ENCODE peak calls at places on chromosomes 4 and X, in ten cellular contexts. B is activated CD8-positive, alpha-beta memory T cell treated with anti-CD3 and anti-CD28 coated beads for 4 hours; Q is epithelial cell of esophagus; G is stimulated activated CD8-positive, alpha-beta memory T cell treated with anti-CD3 and anti-CD28 coated beads, Interleukin-12 subunit alpha, Interleukin-12 subunit beta, amount 100 ng/mL, for 1 hour; O is substantia nigra; X is T-helper 9 cell; L is foreskin fibroblast; T is H4; K is Daoy; M is Caki2. D is an unnamed sample.

GRCh38 chr4:83618431-83618830 is 82.5 kb downstream of the GPAT3 start:
- DNase-seq in O (no peak), B (no peak), G (no peak), X (no peak), Q (peak), M (peak), L (peak), K (peak), T (peak), D (peak)

GRCh38 chrX:129449141-129449540 is 74.1 kb downstream of the SMARCA1 start:
- DNase-seq in L (no peak), G (no peak), X (no peak), M (no peak), Q (no peak), B (no peak), K (no peak), O (no peak), T (no peak), D (no peak)

GRCh38 chr4:72857787-72858186 is 211.7 kb downstream of the COX18 start:
- DNase-seq in L (no peak), B (no peak), M (no peak), O (no peak), K (no peak), T (no peak), X (no peak), G (no peak), Q (no peak), D (no peak)

GRCh38 chr4:108361886-108362285 is 193.2 kb upstream of the LEF1 start:
- DNase-seq in M (no peak), Q (no peak), X (no peak), T (no peak), O (no peak), B (no peak), G (no peak), L (no peak), K (no peak), D (no peak)

GRCh38 chrX:48715066-48715465 is 18.5 kb downstream of the SUV39H1 start:
- DNase-seq in L (peak), G (no peak), Q (peak), O (no peak), B (no peak), M (no peak), K (no peak), T (no peak), X (no peak), D (peak)

GRCh38 chr4:107774681-107775080 is 50.1 kb upstream of the SGMS2 start:
- DNase-seq in K (no peak), X (no peak), O (no peak), B (no peak), L (no peak), M (no peak), Q (no peak), G (no peak), T (no peak), D (no peak)

GRCh38 chrX:18668468-18668867 is 3.4 kb downstream of the RS1 start:
- DNase-seq in M (no peak), Q (no peak), X (no peak), L (no peak), G (no peak), B (no peak), K (no peak), O (no peak), T (no peak), D (no peak)

GRCh38 chrX:15310117-15310516 is 5.3 kb downstream of the ASB11 start:
- DNase-seq in M (no peak), T (peak), B (no peak), G (no peak), O (no peak), L (no peak), X (no peak), Q (peak), K (no peak), D (no peak)

GRCh38 chrX:104988038-104988437 is 232.5 kb downstream of the TEX13A start:
- DNase-seq in Q (no peak), T (no peak), L (no peak), G (no peak), M (no peak), B (no peak), K (no peak), X (no peak), O (no peak), D (no peak)

GRCh38 chr4:185222598-185222997 is 13.2 kb downstream of the SNX25 start:
- DNase-seq in K (no peak), O (no peak), Q (peak), G (no peak), B (no peak), L (peak), M (no peak), X (no peak), T (no peak), D (peak)

GRCh38 chrX:53196678-53197077 is 28.3 kb downstream of the KDM5C start:
- DNase-seq in T (no peak), B (no peak), O (no peak), L (no peak), X (no peak), K (no peak), M (no peak), G (no peak), Q (no peak), D (no peak)

GRCh38 chr4:25628441-25628840 is 27.2 kb upstream of the SLC34A2 start:
- DNase-seq in L (no peak), Q (no peak), O (no peak), M (no peak), T (no peak), B (no peak), X (no peak), K (no peak), G (no peak), D (no peak)

GRCh38 chrX:107450823-107451509 is 1.5 kb downstream of the FRMPD3 start:
- DNase-seq in T (no peak), Q (no peak), O (no peak), L (no peak), K (peak), G (no peak), X (no peak), B (no peak), M (no peak), D (no peak)

GRCh38 chrX:17405225-17405969 is 30.4 kb downstream of the NHS start:
- DNase-seq in T (peak), G (no peak), K (peak), X (no peak), O (no peak), L (peak), B (no peak), Q (peak), M (peak), D (no peak)

GRCh38 chr4:169128902-169129301 is 118.8 kb upstream of the CBR4 start:
- DNase-seq in X (no peak), O (no peak), T (no peak), G (no peak), B (no peak), K (no peak), L (no peak), M (no peak), Q (no peak), D (no peak)

GRCh38 chr4:151921811-151922210 is 161.0 kb upstream of the GATB start:
- DNase-seq in T (no peak), Q (peak), K (peak), M (no peak), G (no peak), X (no peak), L (peak), O (no peak), B (no peak), D (peak)

GRCh38 chr4:89617256-89617655 is 219.7 kb downstream of the SNCA start:
- DNase-seq in G (no peak), K (no peak), Q (no peak), M (peak), L (no peak), O (no peak), B (no peak), X (no peak), T (no peak), D (peak)

GRCh38 chrX:72133851-72134546 is 2.3 kb upstream of the RTL5 start:
- DNase-seq in G (no peak), K (no peak), L (no peak), M (no peak), O (no peak), T (no peak), X (no peak), Q (no peak), B (no peak), D (no peak)

GRCh38 chr4:86926428-86927086 is 8.3 kb upstream of the AFF1 start:
- DNase-seq in G (no peak), Q (peak), K (no peak), M (peak), X (no peak), O (no peak), L (no peak), T (no peak), B (no peak), D (no peak)

GRCh38 chr4:41258783-41259182 is 2.1 kb downstream of the UCHL1 start:
- DNase-seq in X (no peak), M (peak), L (peak), B (no peak), Q (peak), T (peak), G (no peak), O (no peak), K (peak), D (peak)

GRCh38 chr4:36944227-36944626 is 300.3 kb upstream of the NWD2 start:
- DNase-seq in M (no peak), O (no peak), G (no peak), X (no peak), Q (no peak), T (no peak), L (no peak), B (no peak), K (no peak), D (no peak)

GRCh38 chr4:127632420-127633403 is at the start of gene INTU:
- DNase-seq in X (no peak), M (peak), L (peak), G (no peak), T (no peak), Q (peak), K (peak), O (peak), B (no peak), D (peak)

GRCh38 chr4:148441624-148441985 is 609 bp downstream of the NR3C2 start:
- DNase-seq in X (no peak), L (no peak), B (no peak), G (no peak), K (no peak), Q (no peak), M (no peak), O (no peak), T (no peak), D (no peak)

GRCh38 chrX:75230296-75230695 is 43.6 kb upstream of the UPRT start:
- DNase-seq in B (no peak), K (no peak), X (no peak), T (no peak), Q (peak), M (no peak), O (no peak), L (no peak), G (no peak), D (no peak)

GRCh38 chr4:7554885-7555284 is 120.2 kb upstream of the PSAPL1 start:
- DNase-seq in M (no peak), Q (no peak), L (no peak), X (no peak), T (no peak), O (no peak), K (no peak), G (no peak), B (no peak), D (no peak)